ENCODE peak calls at places on chromosome 9, in nine cellular contexts. W is GM23248, R is H9, Y is HCT116, E is PC-9, Q is mammary epithelial cell, D is GM23338, L is HepG2, P is PC-3. N is an unnamed sample. For H3K4me1 and H3K79me2, the result is how much of the 10 kb centered on the place peaks cover.

GRCh38 chr9:97578846-97579245 is 54.3 kb downstream of the TSTD2 start:
- DNase-seq in L (no peak), R (no peak), P (no peak), Y (no peak), Q (no peak), D (no peak), W (no peak), E (no peak), N (no peak)

GRCh38 chr9:34332370-34332964 is 3.1 kb downstream of the NUDT2 start:
- DNase-seq in D (peak), L (peak), W (peak), R (no peak), P (peak), E (no peak), Q (peak), Y (peak), N (peak)

GRCh38 chr9:114124666-114125580 is 25.8 kb upstream of the KIF12 start:
- DNase-seq in P (no peak), D (no peak), R (no peak), E (no peak), W (no peak), L (no peak), Y (no peak), Q (no peak), N (no peak)

GRCh38 chr9:115006660-115007059 is 76.3 kb upstream of the TNFSF8 start:
- DNase-seq in D (no peak), E (no peak), L (no peak), Y (no peak), W (peak), Q (peak), P (peak), R (no peak), N (peak)

GRCh38 chr9:115633099-115633498 is 515.1 kb upstream of the TNC start:
- DNase-seq in L (no peak), R (no peak), Q (peak), W (peak), P (no peak), E (no peak), Y (no peak), D (no peak), N (peak)

GRCh38 chr9:135522931-135523330 is 1.7 kb downstream of the LCN1 start:
- DNase-seq in Y (no peak), Q (no peak), W (no peak), R (no peak), P (no peak), E (no peak), L (no peak), D (peak), N (no peak)

GRCh38 chr9:99093492-99093791 is 11.5 kb upstream of the TGFBR1 start:
- DNase-seq in Q (no peak), D (no peak), W (no peak), R (no peak), Y (no peak), E (no peak), P (no peak), L (no peak), N (no peak)

GRCh38 chr9:105150991-105151685 is 93.3 kb upstream of the SLC44A1 start:
- DNase-seq in E (peak), P (peak), L (no peak), Y (no peak), W (peak), Q (peak), D (no peak), R (no peak), N (peak)

GRCh38 chr9:22427226-22427880 is 19.3 kb upstream of the DMRTA1 start:
- DNase-seq in W (no peak), R (no peak), Y (no peak), Q (no peak), E (no peak), L (no peak), D (no peak), P (no peak), N (no peak)

GRCh38 chr9:109707355-109707754 is 72.6 kb upstream of the PALM2AKAP2 start:
- DNase-seq in W (no peak), R (no peak), D (no peak), P (peak), Q (no peak), L (no peak), Y (no peak), E (peak), N (peak)

GRCh38 chr9:75210215-75210614 is 121.9 kb downstream of the OSTF1 start:
- DNase-seq in W (no peak), L (no peak), R (no peak), Y (no peak), E (no peak), D (no peak), Q (no peak), P (no peak), N (no peak)

GRCh38 chr9:84057662-84058061 is 77.1 kb downstream of the RMI1 start:
- DNase-seq in L (no peak), W (no peak), E (no peak), Y (no peak), D (no peak), Q (no peak), R (no peak), P (no peak), N (no peak)

GRCh38 chr9:113569472-113570060 is 106.0 kb downstream of the RGS3 start:
- DNase-seq in D (no peak), Y (no peak), Q (no peak), E (no peak), P (no peak), R (no peak), L (no peak), W (no peak), N (no peak)

GRCh38 chr9:123716339-123716738 is 213.6 kb downstream of the DENND1A start:
- DNase-seq in R (no peak), P (no peak), E (no peak), L (no peak), W (no peak), Y (no peak), Q (no peak), D (no peak), N (no peak)

DNA sequence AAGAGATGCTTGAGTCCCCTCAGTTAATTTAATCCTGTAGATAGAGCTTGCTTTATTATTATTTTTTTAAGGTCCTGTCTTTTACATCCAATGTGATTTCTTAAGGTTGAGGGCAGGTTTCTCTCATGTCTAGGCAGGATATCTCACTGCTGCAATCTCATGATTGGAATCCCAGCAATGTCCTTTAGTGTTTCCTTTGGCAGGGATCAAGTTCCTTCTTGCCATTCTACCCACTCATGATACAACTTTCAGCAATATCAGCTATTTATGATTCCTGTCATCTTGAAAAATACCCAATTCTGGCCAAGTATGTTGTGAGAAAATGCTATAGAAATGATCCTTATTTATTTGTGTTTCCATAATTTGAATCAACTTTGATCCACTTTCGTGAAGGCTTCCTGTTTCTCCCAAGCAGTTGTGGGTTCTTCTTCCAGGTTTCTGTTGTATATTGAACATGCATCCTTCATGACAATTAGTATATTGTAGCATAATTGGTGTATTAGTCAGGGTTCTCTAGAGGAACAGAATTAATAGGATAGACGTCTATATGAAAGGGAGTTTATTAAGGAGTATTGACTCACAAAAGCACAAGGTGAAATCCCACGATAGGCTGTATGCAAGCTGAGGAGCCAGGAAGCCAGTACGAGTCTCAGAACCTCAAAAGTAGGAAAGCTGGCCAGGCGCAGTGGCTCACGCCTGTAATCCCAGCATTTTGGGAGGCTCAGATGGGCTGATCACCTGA is 18.4 kb upstream of the VPS13A start:
- DNase-seq in Q (peak), L (no peak), E (no peak), W (peak), P (no peak), D (no peak), Y (no peak), R (no peak), N (peak)
- H3K27ac ChIP-seq in Q (peak), L (no peak), E (no peak), W (no peak), P (no peak), D (no peak), Y (no peak), R (no peak), N (no peak)

GRCh38 chr9:93224591-93224990 is 40.7 kb downstream of the WNK2 start:
- DNase-seq in Y (peak), E (peak), Q (peak), D (peak), P (peak), R (peak), W (no peak), L (peak), N (no peak)

GRCh38 chr9:93225892-93226291 is 42.0 kb downstream of the WNK2 start:
- DNase-seq in Y (no peak), Q (no peak), L (no peak), D (no peak), R (no peak), E (no peak), P (no peak), W (no peak), N (no peak)

GRCh38 chr9:93226819-93227218 is 42.9 kb downstream of the WNK2 start:
- DNase-seq in D (no peak), R (no peak), E (no peak), Q (no peak), P (no peak), L (no peak), Y (no peak), W (no peak), N (no peak)

GRCh38 chr9:93223241-93224180 is 39.6 kb downstream of the WNK2 start:
- DNase-seq in Q (peak), W (peak), Y (peak), P (peak), D (no peak), E (peak), L (no peak), R (no peak), N (peak)

DNA sequence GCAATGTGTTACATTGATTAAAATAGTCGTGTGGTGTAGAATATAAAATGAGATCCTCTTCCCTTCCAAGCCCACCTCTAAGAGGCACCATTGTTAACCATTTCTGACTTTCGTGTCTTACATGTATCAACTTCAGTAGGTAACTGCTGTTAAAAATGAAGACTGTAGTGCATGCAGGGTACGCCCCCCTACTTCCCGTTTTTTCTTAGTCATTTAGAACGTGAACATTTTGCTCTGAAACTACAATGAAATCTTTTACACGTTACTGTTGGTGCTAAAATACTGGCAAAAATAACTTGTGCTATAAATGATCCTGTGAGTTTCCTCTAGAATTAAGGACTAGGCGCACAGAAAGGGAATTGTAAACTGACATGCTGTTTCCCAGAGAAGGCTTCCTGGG is 41.5 kb downstream of the WNK2 start:
- DNase-seq in E (no peak), L (no peak), W (no peak), D (no peak), P (no peak), Y (no peak), Q (no peak), R (no peak), N (no peak)
- H3K4me1 ChIP-seq in E (half or more), L (under half), W (under half), D (under half), P (under half), Y (under half), Q (under half), R (under half), N (under half)

DNA sequence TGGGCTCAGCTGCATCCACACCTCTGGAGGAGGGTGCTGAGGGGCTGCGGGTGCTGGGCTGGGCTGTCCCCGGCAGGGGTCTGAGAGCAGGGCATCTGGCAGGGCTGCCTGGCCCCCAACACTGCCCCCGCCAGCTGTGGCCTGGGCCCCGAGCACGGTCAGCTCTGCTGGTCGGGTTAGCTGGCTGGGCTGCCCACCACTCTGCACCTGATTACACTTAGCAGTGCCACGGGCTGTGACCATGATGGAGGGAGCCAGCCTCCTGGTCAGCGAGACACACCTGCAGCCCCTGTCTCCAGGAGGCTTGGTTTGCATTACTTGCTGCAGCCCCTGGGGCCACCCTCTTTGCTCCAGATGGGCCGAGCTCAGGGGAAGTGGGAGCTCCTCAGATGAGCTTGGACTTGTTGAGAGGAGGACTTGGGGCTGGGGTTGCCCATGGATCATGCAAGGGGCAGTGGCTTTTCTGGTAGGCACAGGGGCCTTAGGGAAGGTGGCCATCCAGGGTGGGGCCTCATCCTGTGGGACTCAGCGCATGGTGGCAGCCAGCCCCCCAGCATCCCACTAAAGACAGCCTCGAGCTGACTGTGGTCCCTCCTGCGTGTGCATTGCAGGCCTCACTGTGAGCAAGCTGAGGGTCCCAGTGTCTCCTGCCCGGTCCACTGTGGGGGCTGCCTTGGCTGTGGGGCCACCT is 132.0 kb upstream of the FAM120A start:
- DNase-seq in W (no peak), R (no peak), L (no peak), E (no peak), P (no peak), Q (no peak), D (no peak), Y (no peak), N (no peak)
- H3K79me2 ChIP-seq in W (under half), R (under half), L (under half), E (under half), P (under half), Q (under half), D (under half), Y (under half), N (under half)

DNA sequence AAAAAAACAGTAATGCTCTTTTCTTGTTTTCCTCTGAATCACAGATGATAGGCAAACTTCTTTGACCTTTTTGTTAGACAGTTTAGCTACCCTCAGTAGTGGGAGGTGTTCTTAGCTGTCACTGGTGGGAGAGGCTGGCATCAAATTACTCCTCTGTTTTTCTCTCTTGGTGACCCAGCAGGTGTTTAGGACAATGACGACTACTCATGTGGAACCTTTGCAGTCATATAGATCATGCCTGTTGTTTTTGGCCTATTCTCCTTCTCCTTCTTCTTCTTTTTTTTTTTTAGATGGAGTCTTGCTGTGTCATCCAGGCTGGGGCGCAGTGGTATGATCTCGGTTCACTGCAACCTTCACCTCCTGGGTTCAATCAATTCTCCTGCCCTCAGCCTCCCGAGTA is 15.4 kb upstream of the NPR2 start:
- DNase-seq in Q (no peak), W (no peak), P (no peak), R (no peak), E (no peak), D (no peak), L (no peak), Y (no peak), N (no peak)
- H3K27ac ChIP-seq in Q (no peak), W (no peak), P (no peak), R (no peak), E (no peak), D (no peak), L (no peak), Y (no peak), N (no peak)

GRCh38 chr9:131411719-131412681 is 18.1 kb downstream of the PRRC2B start:
- DNase-seq in Y (no peak), Q (no peak), P (no peak), D (no peak), W (no peak), R (no peak), L (peak), E (no peak), N (no peak)

GRCh38 chr9:131406567-131407436 is 12.9 kb downstream of the PRRC2B start:
- DNase-seq in R (no peak), E (no peak), W (peak), L (no peak), P (no peak), Q (no peak), Y (no peak), D (no peak), N (peak)

GRCh38 chr9:131410051-131410491 is 16.2 kb downstream of the PRRC2B start:
- DNase-seq in Y (no peak), W (no peak), Q (peak), D (no peak), E (no peak), R (no peak), P (no peak), L (no peak), N (peak)

GRCh38 chr9:131407717-131408195 is 13.9 kb downstream of the PRRC2B start:
- DNase-seq in L (peak), Q (peak), R (peak), D (peak), P (no peak), Y (no peak), E (no peak), W (peak), N (peak)

DNA sequence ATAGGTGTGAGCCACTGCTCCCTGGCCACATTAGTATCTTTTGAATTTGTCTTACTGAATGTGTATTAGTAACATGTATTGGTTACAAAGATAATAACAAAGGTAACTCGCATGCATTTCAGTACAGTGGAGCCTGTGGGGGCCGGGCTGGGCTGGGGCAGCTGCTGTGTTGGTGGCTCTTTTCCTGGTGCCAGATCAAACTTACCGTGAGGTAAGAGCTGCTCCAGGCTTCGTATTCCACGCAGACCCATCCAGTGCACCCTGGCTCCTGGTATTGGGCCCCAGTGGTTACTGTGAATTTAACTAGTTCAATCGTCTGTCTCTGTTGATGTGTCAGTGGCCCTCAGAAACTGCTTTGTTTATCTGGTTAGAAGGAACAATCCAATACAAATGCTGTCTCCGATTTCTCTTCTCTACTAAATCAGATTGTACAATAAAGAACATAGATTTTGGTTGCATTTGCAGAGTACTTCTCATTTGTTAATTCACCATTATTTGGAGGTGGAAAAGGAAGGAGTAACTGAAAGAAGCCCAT is 15.6 kb downstream of the PRRC2B start:
- DNase-seq in Q (no peak), E (no peak), W (no peak), P (no peak), Y (no peak), D (no peak), L (no peak), R (no peak), N (no peak)
- H3K4me1 ChIP-seq in Q (half or more), E (under half), W (half or more), P (under half), Y (under half), D (half or more), L (half or more), R (under half), N (under half)

GRCh38 chr9:106956971-106957370 is 94.0 kb downstream of the ZNF462 start:
- DNase-seq in Y (no peak), L (no peak), E (no peak), D (no peak), W (peak), R (no peak), Q (no peak), P (no peak), N (peak)

GRCh38 chr9:106947501-106947900 is 84.5 kb downstream of the ZNF462 start:
- DNase-seq in P (no peak), Q (no peak), Y (no peak), E (no peak), W (no peak), R (no peak), D (no peak), L (no peak), N (no peak)

GRCh38 chr9:106954562-106954961 is 91.6 kb downstream of the ZNF462 start:
- DNase-seq in P (peak), D (no peak), E (no peak), L (no peak), Q (peak), W (peak), R (no peak), Y (no peak), N (no peak)

GRCh38 chr9:106954974-106955850 is 92.2 kb downstream of the ZNF462 start:
- DNase-seq in E (peak), P (peak), D (no peak), Q (no peak), W (peak), R (no peak), L (no peak), Y (no peak), N (no peak)

DNA sequence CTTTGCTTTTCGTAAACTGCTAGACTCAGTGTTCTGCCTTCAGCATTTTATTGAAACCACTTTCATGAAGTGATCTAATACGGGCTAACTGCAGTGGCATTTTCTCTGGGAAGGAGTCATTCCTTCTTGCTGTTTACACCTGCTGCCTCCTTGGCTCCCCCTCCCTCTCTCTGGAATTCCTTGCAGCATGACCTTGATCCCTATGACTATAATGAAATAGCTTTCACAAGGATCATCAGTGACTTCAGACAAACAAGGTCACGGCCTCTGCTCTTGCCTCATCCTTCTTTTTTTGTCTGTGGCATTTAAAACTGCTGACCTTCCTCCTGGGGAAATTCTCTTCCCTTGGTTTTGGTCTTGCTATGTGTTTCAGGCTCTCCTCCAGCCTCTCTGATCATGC is 90.2 kb downstream of the ZNF462 start:
- DNase-seq in P (peak), R (no peak), L (no peak), Y (no peak), E (peak), Q (no peak), D (peak), W (peak), N (peak)
- H3K79me2 ChIP-seq in P (under half), R (under half), L (under half), Y (under half), E (under half), Q (under half), D (half or more), W (under half), N (under half)

DNA sequence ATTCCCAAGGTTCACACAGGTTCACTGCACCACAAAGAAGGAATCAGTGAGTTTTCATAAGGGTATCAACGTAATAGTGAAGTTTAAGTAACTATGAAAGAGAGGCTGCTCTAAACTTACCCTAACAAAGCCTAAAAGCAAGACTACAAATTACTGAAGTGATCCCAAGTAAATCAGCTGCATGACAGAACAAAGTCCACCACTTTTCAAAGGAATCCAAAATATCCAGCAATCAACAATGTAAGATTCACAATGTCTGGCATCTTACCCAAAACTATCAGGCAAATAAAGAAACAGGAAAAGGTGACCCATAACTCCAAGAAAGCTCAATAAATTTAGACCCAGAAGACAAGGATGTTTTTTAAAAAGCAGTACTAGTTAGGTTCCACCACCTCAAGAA is 70.1 kb downstream of the GNAQ start:
- DNase-seq in W (peak), P (no peak), D (no peak), Y (no peak), L (peak), E (no peak), R (no peak), Q (no peak), N (peak)
- H3K27ac ChIP-seq in W (peak), P (no peak), D (peak), Y (no peak), L (no peak), E (no peak), R (no peak), Q (no peak), N (no peak)

N was measured in fibroblast of lung.